ENCODE peak calls at places on chromosome 6, in four cellular contexts. One of them, this sample, is unnamed.

GRCh38 chr6:89509719-89510339 is 76.9 kb downstream of the ANKRD6 start:
- DNase-seq in stomach: peak; percentile 42
- DNase-seq in esophagus squamous epithelium: no peak
- DNase-seq in uterus: no peak
- DNase-seq in this sample: no peak

GRCh38 chr6:32317532-32317931 is 54.2 kb downstream of the TSBP1 start:
- DNase-seq in stomach: no peak
- DNase-seq in esophagus squamous epithelium: no peak
- DNase-seq in uterus: no peak
- DNase-seq in this sample: no peak

GRCh38 chr6:14549319-14549770 is 431.8 kb downstream of the CD83 start:
- DNase-seq in stomach: no peak
- DNase-seq in uterus: no peak
- DNase-seq in esophagus squamous epithelium: no peak
- DNase-seq in this sample: no peak

GRCh38 chr6:109381007-109381746 is 1.1 kb downstream of the CD164 start:
- DNase-seq in uterus: no peak
- DNase-seq in stomach: no peak
- DNase-seq in esophagus squamous epithelium: no peak
- DNase-seq in this sample: no peak

GRCh38 chr6:139240161-139241010 is 51.4 kb downstream of the TXLNB start:
- DNase-seq in uterus: no peak
- DNase-seq in stomach: peak; percentile 72
- DNase-seq in esophagus squamous epithelium: no peak
- DNase-seq in this sample: no peak

GRCh38 chr6:75794954-75795739 is 46.1 kb downstream of the MYO6 start:
- DNase-seq in uterus: no peak
- DNase-seq in stomach: no peak
- DNase-seq in esophagus squamous epithelium: no peak
- DNase-seq in this sample: no peak

GRCh38 chr6:48111143-48111506 is at the start of gene PTCHD4:
- DNase-seq in uterus: peak; percentile 25
- DNase-seq in esophagus squamous epithelium: no peak
- DNase-seq in stomach: no peak
- DNase-seq in this sample: no peak

GRCh38 chr6:143634486-143634885 is 43.3 kb upstream of the PHACTR2 start:
- DNase-seq in esophagus squamous epithelium: no peak
- DNase-seq in uterus: no peak
- DNase-seq in stomach: no peak
- DNase-seq in this sample: no peak

GRCh38 chr6:77461796-77462195 is 1.5 kb downstream of the HTR1B start:
- DNase-seq in stomach: no peak
- DNase-seq in uterus: no peak
- DNase-seq in esophagus squamous epithelium: no peak
- DNase-seq in this sample: no peak

GRCh38 chr6:152121910-152122309 is 314.4 kb downstream of the ESR1 start:
- DNase-seq in stomach: no peak
- DNase-seq in esophagus squamous epithelium: no peak
- DNase-seq in uterus: no peak
- DNase-seq in this sample: no peak

GRCh38 chr6:77620290-77620882 is 32.5 kb upstream of the MEI4 start:
- DNase-seq in uterus: no peak
- DNase-seq in stomach: peak; percentile 28
- DNase-seq in esophagus squamous epithelium: no peak
- DNase-seq in this sample: no peak

GRCh38 chr6:57087916-57088315 is 2.1 kb upstream of the ZNF451 start:
- DNase-seq in esophagus squamous epithelium: no peak
- DNase-seq in uterus: no peak
- DNase-seq in stomach: no peak
- DNase-seq in this sample: no peak

GRCh38 chr6:162612613-162613012 is 115.0 kb downstream of the PRKN start:
- DNase-seq in esophagus squamous epithelium: no peak
- DNase-seq in uterus: no peak
- DNase-seq in stomach: no peak
- DNase-seq in this sample: no peak

GRCh38 chr6:252775-253526 is 39.3 kb upstream of the DUSP22 start:
- DNase-seq in uterus: no peak
- DNase-seq in stomach: no peak
- DNase-seq in esophagus squamous epithelium: no peak
- DNase-seq in this sample: no peak

GRCh38 chr6:24408719-24409410 is 6.1 kb downstream of the MRS2 start:
- DNase-seq in esophagus squamous epithelium: no peak
- DNase-seq in stomach: no peak
- DNase-seq in uterus: no peak
- DNase-seq in this sample: no peak

GRCh38 chr6:17719323-17720041 is 12.8 kb upstream of the NUP153 start:
- DNase-seq in uterus: no peak
- DNase-seq in esophagus squamous epithelium: no peak
- DNase-seq in stomach: no peak
- DNase-seq in this sample: no peak

GRCh38 chr6:34489229-34489805 is 23.4 kb downstream of the PACSIN1 start:
- DNase-seq in esophagus squamous epithelium: no peak
- DNase-seq in uterus: no peak
- DNase-seq in stomach: no peak
- DNase-seq in this sample: peak; percentile 48

GRCh38 chr6:38080349-38080748 is 260.8 kb downstream of the ZFAND3 start:
- DNase-seq in uterus: no peak
- DNase-seq in esophagus squamous epithelium: no peak
- DNase-seq in stomach: no peak
- DNase-seq in this sample: no peak
- TF ChIP-seq POLR2A in uterus: no peak
- TF ChIP-seq POLR2A in esophagus squamous epithelium: no peak
- TF ChIP-seq POLR2A in stomach: no peak
- TF ChIP-seq POLR2A in this sample: no peak

GRCh38 chr6:44102527-44102926 is 24.7 kb downstream of the MRPL14 start:
- DNase-seq in uterus: no peak
- DNase-seq in esophagus squamous epithelium: no peak
- DNase-seq in stomach: no peak
- DNase-seq in this sample: no peak

GRCh38 chr6:44107017-44107416 is 20.2 kb downstream of the MRPL14 start:
- DNase-seq in uterus: no peak
- DNase-seq in stomach: no peak
- DNase-seq in esophagus squamous epithelium: no peak
- DNase-seq in this sample: no peak

GRCh38 chr6:44105993-44106740 is 21.1 kb downstream of the MRPL14 start:
- DNase-seq in uterus: no peak
- DNase-seq in stomach: no peak
- DNase-seq in esophagus squamous epithelium: no peak
- DNase-seq in this sample: no peak

GRCh38 chr6:44104661-44105060 is 22.6 kb downstream of the MRPL14 start:
- DNase-seq in stomach: no peak
- DNase-seq in uterus: peak; percentile 68
- DNase-seq in esophagus squamous epithelium: no peak
- DNase-seq in this sample: no peak

DNA sequence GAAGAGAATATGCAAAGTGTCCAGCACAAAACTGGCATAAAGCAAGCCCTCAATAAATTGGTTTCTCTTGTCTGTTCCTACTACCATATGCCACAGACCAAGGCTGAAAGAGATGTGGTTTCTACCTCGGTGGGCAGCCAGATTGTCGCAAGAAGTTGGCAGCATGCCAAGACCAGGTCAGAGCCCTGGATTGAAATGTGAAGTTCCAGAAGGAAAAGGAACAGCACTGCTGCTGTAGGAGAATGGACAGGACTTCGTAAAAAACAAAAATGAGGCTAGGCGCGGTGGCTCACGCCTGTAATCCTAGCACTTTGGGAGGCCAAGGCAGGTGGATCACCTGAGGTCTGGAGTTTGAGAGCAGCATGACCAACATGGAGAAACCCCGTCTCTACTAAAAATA is 22.1 kb downstream of the MRPL14 start:
- DNase-seq in esophagus squamous epithelium: no peak
- DNase-seq in uterus: no peak
- DNase-seq in stomach: no peak
- DNase-seq in this sample: no peak
- H3K36me3 ChIP-seq in esophagus squamous epithelium: peaks cover 76% of the 10 kb centered on the region
- H3K36me3 ChIP-seq in uterus: no peaks in the 10 kb centered on the region
- H3K36me3 ChIP-seq in stomach: no peaks in the 10 kb centered on the region
- H3K36me3 ChIP-seq in this sample: peaks cover 56% of the 10 kb centered on the region

GRCh38 chr6:133891814-133892443 is 3.0 kb downstream of the TCF21 start:
- DNase-seq in stomach: no peak
- DNase-seq in esophagus squamous epithelium: no peak
- DNase-seq in uterus: no peak
- DNase-seq in this sample: no peak

GRCh38 chr6:133890941-133891813 is 2.3 kb downstream of the TCF21 start:
- DNase-seq in uterus: peak; percentile 30
- DNase-seq in esophagus squamous epithelium: no peak
- DNase-seq in stomach: peak; percentile 29
- DNase-seq in this sample: peak; percentile 73

GRCh38 chr6:133889557-133890301 is 816 bp downstream of the TCF21 start:
- DNase-seq in esophagus squamous epithelium: no peak
- DNase-seq in stomach: no peak
- DNase-seq in uterus: peak; percentile 33
- DNase-seq in this sample: no peak

GRCh38 chr6:133887478-133887877 is 1.4 kb upstream of the TCF21 start:
- DNase-seq in stomach: no peak
- DNase-seq in uterus: no peak
- DNase-seq in esophagus squamous epithelium: no peak
- DNase-seq in this sample: no peak

DNA sequence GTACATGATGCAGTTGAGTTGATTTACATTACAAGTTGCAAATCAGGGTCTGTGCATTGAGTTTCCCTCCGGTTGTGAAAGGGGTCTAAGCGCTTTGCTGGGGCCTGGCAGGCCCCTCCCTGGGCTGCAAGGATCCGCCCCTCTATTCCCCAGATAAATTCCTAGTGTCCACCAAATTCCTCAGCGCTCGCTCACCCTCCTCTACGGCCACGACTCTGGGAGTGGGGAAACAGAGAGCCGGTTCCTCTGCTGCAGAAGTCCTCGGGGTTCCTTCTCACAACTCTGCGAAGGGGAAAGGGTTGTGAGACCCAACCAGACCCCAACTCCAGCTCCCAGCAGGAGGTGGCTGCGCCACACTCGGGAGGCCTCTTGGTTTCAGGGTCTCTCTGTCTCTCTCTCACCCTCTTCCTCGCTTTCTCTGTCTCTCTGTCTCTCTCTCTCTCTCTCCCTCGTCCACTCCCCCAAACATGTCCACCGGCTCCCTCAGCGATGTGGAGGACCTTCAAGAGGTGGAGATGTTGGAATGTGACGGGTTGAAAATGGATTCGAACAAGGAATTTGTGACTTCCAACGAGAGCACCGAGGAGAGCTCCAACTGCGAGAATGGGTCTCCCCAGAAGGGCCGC is at the start of gene TCF21:
- DNase-seq in uterus: peak; percentile 50
- DNase-seq in stomach: peak; percentile 28
- DNase-seq in esophagus squamous epithelium: no peak
- DNase-seq in this sample: peak; percentile 88
- TF ChIP-seq POLR2A in uterus: peak; percentile 50
- TF ChIP-seq POLR2A in stomach: no peak
- TF ChIP-seq POLR2A in esophagus squamous epithelium: no peak
- TF ChIP-seq POLR2A in this sample: peak; percentile 42

GRCh38 chr6:42249279-42249678 is 31.6 kb upstream of the MRPS10 start:
- DNase-seq in stomach: no peak
- DNase-seq in uterus: no peak
- DNase-seq in esophagus squamous epithelium: no peak
- DNase-seq in this sample: no peak

GRCh38 chr6:42250509-42250908 is 32.8 kb upstream of the MRPS10 start:
- DNase-seq in stomach: no peak
- DNase-seq in uterus: no peak
- DNase-seq in esophagus squamous epithelium: no peak
- DNase-seq in this sample: no peak

GRCh38 chr6:42251500-42251899 is 33.8 kb upstream of the MRPS10 start:
- DNase-seq in uterus: no peak
- DNase-seq in stomach: no peak
- DNase-seq in esophagus squamous epithelium: no peak
- DNase-seq in this sample: no peak

GRCh38 chr6:42254505-42254904 is 36.8 kb upstream of the MRPS10 start:
- DNase-seq in esophagus squamous epithelium: no peak
- DNase-seq in stomach: no peak
- DNase-seq in uterus: no peak
- DNase-seq in this sample: no peak

DNA sequence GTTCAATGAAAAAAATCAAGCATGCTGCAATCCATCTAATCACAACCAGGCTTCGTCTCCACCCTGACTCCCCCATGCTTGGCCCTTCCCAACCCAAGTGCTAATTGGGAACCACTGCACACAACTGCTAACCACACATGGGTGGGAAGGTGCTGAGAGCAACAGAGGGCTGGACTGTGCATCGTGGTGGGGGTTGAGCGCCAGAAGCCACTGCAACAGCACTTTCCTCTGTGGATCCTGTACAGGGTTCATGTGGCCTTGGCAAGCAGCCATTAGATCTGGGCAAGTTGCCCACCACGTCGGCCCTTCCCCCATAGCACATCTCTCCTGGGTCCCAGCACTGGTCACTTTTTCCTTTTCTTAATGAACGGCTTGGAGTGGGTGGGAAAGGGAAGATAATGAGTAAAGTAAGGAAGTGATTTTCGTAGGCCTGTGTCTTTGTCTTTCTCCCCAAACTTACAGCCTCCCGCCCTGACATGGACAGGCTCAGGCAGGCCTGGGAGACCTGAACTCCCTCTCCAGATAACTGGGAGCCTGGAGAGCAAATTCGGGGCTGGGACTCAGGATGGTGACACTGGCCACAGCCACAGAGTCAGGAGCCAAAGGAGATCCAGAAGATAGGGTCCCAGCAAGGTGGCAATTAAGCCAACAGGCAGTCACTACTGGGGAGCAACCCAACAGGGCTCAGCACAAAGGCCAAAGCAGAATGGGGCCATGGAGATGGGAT is 34.4 kb upstream of the MRPS10 start:
- DNase-seq in stomach: peak; percentile 56
- DNase-seq in esophagus squamous epithelium: no peak
- DNase-seq in uterus: peak; percentile 66
- DNase-seq in this sample: peak; percentile 71
- H3K36me3 ChIP-seq in stomach: peaks cover 17% of the 10 kb centered on the region
- H3K36me3 ChIP-seq in esophagus squamous epithelium: peaks cover 70% of the 10 kb centered on the region
- H3K36me3 ChIP-seq in uterus: no peaks in the 10 kb centered on the region
- H3K36me3 ChIP-seq in this sample: peaks cover 48% of the 10 kb centered on the region

GRCh38 chr6:26157150-26157837 is 70.1 kb downstream of the HFE start:
- DNase-seq in uterus: peak; percentile 72
- DNase-seq in esophagus squamous epithelium: no peak
- DNase-seq in stomach: peak; percentile 69
- DNase-seq in this sample: no peak
- TF ChIP-seq POLR2A in uterus: no peak
- TF ChIP-seq POLR2A in esophagus squamous epithelium: peak; percentile 45
- TF ChIP-seq POLR2A in stomach: peak; percentile 95
- TF ChIP-seq POLR2A in this sample: peak; percentile 82

This sample was measured in sigmoid colon.